ENCODE peak calls at places on chromosomes 16 and 17, in five cellular contexts. K is SK-N-SH, R is HCT116, S is HepG2, F is GM12878. C is an unnamed sample.

GRCh38 chr17:40015005-40015997 is at the start of gene CSF3:
- DNase-seq in F (no peak), R (no peak), K (peak; percentile 19), S (peak; percentile 51), C (no peak)

GRCh38 chr16:14070877-14071575 is at the start of gene MRTFB:
- DNase-seq in S (peak; percentile 80), F (peak; percentile 25), R (peak; percentile 55), K (peak; percentile 96), C (peak; percentile 94)

GRCh38 chr17:37557482-37557881 is 51.7 kb downstream of the SYNRG start:
- DNase-seq in F (no peak), R (no peak), K (no peak), S (no peak), C (no peak)

GRCh38 chr17:77285594-77286390 is 145.0 kb downstream of the SEC14L1 start:
- DNase-seq in F (no peak), R (no peak), S (peak; percentile 70), K (peak; percentile 47), C (no peak)

GRCh38 chr17:38619937-38620550 is 14.3 kb upstream of the SRCIN1 start:
- DNase-seq in R (no peak), F (no peak), K (no peak), S (no peak), C (no peak)

GRCh38 chr17:47694018-47694817 is at the start of gene TBKBP1:
- DNase-seq in S (peak; percentile 41), F (no peak), R (no peak), K (peak; percentile 99), C (peak; percentile 89)

GRCh38 chr16:49661465-49662187 is 194.3 kb downstream of the ZNF423 start:
- DNase-seq in R (no peak), K (peak; percentile 76), S (no peak), F (no peak), C (no peak)

GRCh38 chr16:4410335-4411075 is 5.9 kb downstream of the CORO7 start:
- DNase-seq in R (no peak), F (no peak), K (peak; percentile 76), S (no peak), C (no peak)

GRCh38 chr17:66307257-66307656 is 4.8 kb downstream of the PRKCA start:
- DNase-seq in R (no peak), K (no peak), F (no peak), S (no peak), C (no peak)

GRCh38 chr17:7582401-7583252 is 1.0 kb upstream of the MPDU1 start:
- DNase-seq in R (no peak), K (no peak), S (no peak), F (no peak), C (no peak)

GRCh38 chr17:2388020-2388704 is 12.7 kb downstream of the MNT start:
- DNase-seq in R (no peak), F (no peak), S (no peak), K (peak; percentile 6), C (no peak)

GRCh38 chr17:39573447-39574298 is 34.0 kb downstream of the NEUROD2 start:
- DNase-seq in K (peak; percentile 96), S (peak; percentile 20), R (peak; percentile 27), F (no peak), C (peak; percentile 86)

GRCh38 chr17:72600934-72601333 is 480.1 kb downstream of the SOX9 start:
- DNase-seq in R (no peak), S (no peak), K (no peak), F (no peak), C (no peak)

GRCh38 chr16:8677481-8677880 is 3.1 kb downstream of the ABAT start:
- DNase-seq in F (no peak), S (no peak), R (no peak), K (no peak), C (no peak)

GRCh38 chr17:15510361-15510760 is 42.9 kb upstream of the CDRT4 start:
- DNase-seq in F (no peak), K (no peak), S (no peak), R (peak; percentile 19), C (no peak)

GRCh38 chr17:20890338-20890737 is 152.5 kb downstream of the USP22 start:
- DNase-seq in R (no peak), F (no peak), K (no peak), S (no peak), C (no peak)

GRCh38 chr16:20866161-20866772 is 33.9 kb downstream of the DCUN1D3 start:
- DNase-seq in F (no peak), R (peak; percentile 78), S (peak; percentile 55), K (peak; percentile 35), C (peak; percentile 54)

GRCh38 chr16:87344931-87345631 is 27.9 kb upstream of the C16orf95 start:
- DNase-seq in R (no peak), K (no peak), F (no peak), S (no peak), C (no peak)

GRCh38 chr17:77644981-77645380 is 313.5 kb upstream of the TNRC6C start:
- DNase-seq in F (no peak), R (no peak), K (no peak), S (no peak), C (no peak)

GRCh38 chr16:58638148-58639036 is 8.8 kb upstream of the CNOT1 start:
- DNase-seq in F (no peak), S (peak; percentile 79), R (peak; percentile 54), K (no peak), C (peak; percentile 30)

GRCh38 chr17:7077911-7078546 is 2.0 kb downstream of the CLEC10A start:
- DNase-seq in F (no peak), K (no peak), S (no peak), R (no peak), C (no peak)

GRCh38 chr16:58265480-58266052 is 29.3 kb downstream of the PRSS54 start:
- DNase-seq in R (no peak), F (no peak), K (no peak), S (no peak), C (peak; percentile 76)

GRCh38 chr17:3960764-3961163 is 3.5 kb downstream of the ATP2A3 start:
- DNase-seq in K (no peak), F (no peak), R (no peak), S (no peak), C (no peak)
- H3K27me3 ChIP-seq in K (peaks cover 26% of the 10 kb centered on the region), F (no peaks in the 10 kb centered on the region), R (no peaks in the 10 kb centered on the region), S (peaks cover 6% of the 10 kb centered on the region), C (no peaks in the 10 kb centered on the region)

DNA sequence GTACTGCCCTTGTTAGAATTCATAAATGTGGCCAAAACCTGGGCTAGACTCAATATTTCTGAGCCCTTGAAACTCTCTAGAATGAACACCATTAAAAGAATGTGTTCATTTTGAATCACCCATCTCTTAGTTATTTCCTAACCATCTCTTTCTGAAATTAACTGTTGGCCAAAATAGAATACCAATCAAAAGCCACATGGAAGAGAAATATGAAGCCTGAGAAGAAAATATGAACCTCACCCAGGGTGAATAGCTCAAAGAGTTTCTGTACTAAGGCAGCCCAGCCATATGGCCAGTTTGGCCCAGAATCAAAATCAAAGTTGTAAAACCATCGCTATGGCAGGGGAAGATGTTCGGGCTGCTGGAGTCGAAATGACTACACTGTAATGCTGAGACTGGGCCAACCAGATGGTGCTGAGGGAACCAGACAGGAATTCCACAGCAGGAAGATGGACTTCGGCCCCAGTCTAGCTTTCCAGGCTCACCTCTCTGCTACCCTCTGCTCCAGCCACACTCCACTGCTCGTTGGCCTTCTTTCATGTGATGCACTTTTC is 154.3 kb upstream of the ZFHX3 start:
- DNase-seq in K (no peak), R (no peak), F (no peak), S (peak; percentile 55), C (no peak)
- TF ChIP-seq ZBTB33 in K (peak; percentile 58), R (no peak), F (no peak), S (no peak), C (no peak)

GRCh38 chr17:58265902-58266875 is 14.5 kb downstream of the MPO start:
- DNase-seq in K (no peak), F (no peak), S (no peak), R (no peak), C (no peak)
- H3K27me3 ChIP-seq in K (peaks cover 46% of the 10 kb centered on the region), F (peaks cover 5% of the 10 kb centered on the region), S (peaks cover 3% of the 10 kb centered on the region), R (peaks cover 42% of the 10 kb centered on the region), C (peaks cover 73% of the 10 kb centered on the region)

DNA sequence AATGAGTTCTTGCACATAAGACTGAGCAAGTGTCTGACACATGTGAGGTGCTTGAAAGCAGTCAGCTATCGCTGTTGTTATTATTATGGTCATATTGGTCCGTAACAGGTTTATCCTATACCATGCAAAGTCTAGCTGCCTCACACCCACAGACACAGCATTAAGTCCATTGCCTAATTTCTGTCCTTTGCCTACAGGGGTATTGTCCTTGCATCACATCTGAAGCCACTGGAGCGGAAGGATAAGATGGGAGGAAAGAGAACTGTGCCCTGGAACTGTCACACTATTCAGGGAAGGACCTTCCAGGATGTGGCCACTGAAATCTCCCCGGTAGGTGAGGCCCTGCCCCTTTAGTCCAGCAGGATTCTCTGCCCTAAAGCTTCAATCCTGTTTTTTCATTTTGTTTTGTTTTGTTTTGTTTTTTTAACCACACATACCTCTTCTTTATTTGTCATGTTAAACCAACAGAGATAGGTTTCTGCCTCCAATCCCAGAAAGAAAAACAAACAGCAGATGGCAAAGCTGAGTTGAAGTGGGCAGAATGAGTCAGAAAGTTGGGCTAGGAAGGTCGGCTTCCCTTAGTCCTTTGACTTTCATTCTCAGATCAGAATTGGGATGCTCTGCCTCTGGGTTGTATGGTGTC is 2.2 kb upstream of the EFTUD2 start:
- DNase-seq in K (no peak), R (no peak), F (no peak), S (no peak), C (no peak)
- TF ChIP-seq ZBTB33 in K (no peak), R (no peak), F (no peak), S (no peak), C (no peak)

GRCh38 chr16:1862394-1862793 is 9.6 kb downstream of the MEIOB start:
- DNase-seq in F (no peak), K (no peak), S (no peak), R (no peak), C (no peak)
- H3K27me3 ChIP-seq in F (peaks cover 3% of the 10 kb centered on the region), K (no peaks in the 10 kb centered on the region), S (peaks cover 1% of the 10 kb centered on the region), R (no peaks in the 10 kb centered on the region), C (no peaks in the 10 kb centered on the region)

DNA sequence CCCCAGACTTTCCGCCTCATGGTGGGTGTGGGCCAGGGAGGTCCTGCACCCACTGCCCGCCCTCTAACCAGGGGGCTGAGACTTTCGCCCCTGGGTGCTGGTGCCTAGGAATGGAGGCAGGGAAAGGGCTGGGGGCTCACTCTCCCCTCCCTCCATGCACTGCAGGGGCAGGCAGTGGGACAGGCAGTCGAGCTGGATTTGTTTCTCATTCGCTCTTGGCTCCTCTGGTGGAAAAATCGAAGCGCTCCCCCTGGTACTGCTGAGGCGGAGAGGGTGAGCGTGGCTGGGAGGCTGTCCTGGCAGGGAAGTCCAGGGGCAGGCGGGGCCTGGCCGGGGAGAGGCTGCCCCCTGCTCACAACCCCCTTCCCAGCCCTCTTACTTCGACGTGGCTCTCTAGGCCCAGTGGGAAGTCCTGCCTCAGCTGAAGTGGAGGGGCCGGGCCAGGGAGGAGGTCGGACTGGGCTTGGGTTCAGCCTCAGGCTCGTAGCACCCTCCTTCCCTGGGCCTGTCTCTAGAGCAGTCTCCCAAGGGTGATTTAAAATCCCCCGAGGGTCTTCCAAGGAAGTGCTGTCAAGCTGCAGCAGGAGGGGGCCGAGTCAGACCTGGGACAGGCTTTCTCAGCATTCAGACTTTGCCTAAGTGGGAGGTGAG is 16.6 kb upstream of the TMEM92 start:
- DNase-seq in S (no peak), R (no peak), F (no peak), K (peak; percentile 41), C (no peak)
- TF ChIP-seq ZBTB33 in S (no peak), R (no peak), F (no peak), K (no peak), C (no peak)